ENCODE peak calls at places on chromosomes 13 and 19, in ten cellular contexts. W is OCI-LY7; B is tibial nerve; D is IMR-90; R is GM23338; Q is fibroblast of mammary gland; F is effector memory CD4-positive, alpha-beta T cell; M is endothelial cell of umbilical vein; E is small intestine; X is stomach. C is an unnamed sample.

GRCh38 chr13:107329991-107330390 is 762.1 kb upstream of the ARGLU1 start:
- DNase-seq in E (no peak), D (peak; percentile 34), W (no peak), B (no peak), X (no peak), F (no peak), R (no peak), Q (no peak), M (no peak), C (no peak)

GRCh38 chr19:51697169-51697776 is 4.1 kb downstream of the SPACA6 start:
- DNase-seq in E (no peak), M (no peak), Q (no peak), X (peak; percentile 22), W (no peak), R (no peak), D (no peak), B (no peak), F (no peak), C (no peak)

GRCh38 chr13:48446454-48446853 is 33.5 kb upstream of the LPAR6 start:
- DNase-seq in B (no peak), W (no peak), E (no peak), M (peak; percentile 91), Q (peak; percentile 83), F (no peak), D (peak; percentile 84), X (no peak), R (no peak), C (no peak)

GRCh38 chr19:10419646-10420443 is 493 bp upstream of the PDE4A start:
- DNase-seq in B (no peak), Q (peak; percentile 74), E (no peak), R (peak; percentile 97), X (no peak), W (peak; percentile 97), M (no peak), F (no peak), D (peak; percentile 61), C (no peak)

GRCh38 chr13:42747399-42747873 is 33.9 kb upstream of the FAM216B start:
- DNase-seq in R (no peak), X (no peak), Q (peak; percentile 99), B (no peak), D (peak; percentile 99), W (no peak), E (no peak), F (no peak), M (peak; percentile 61), C (no peak)

GRCh38 chr13:110648155-110648819 is 32.9 kb downstream of the NAXD start:
- DNase-seq in D (no peak), Q (no peak), F (no peak), R (no peak), M (no peak), E (no peak), W (no peak), X (no peak), B (no peak), C (peak; percentile 11)

GRCh38 chr19:928471-929259 is 2.8 kb downstream of the ARID3A start:
- DNase-seq in E (no peak), B (no peak), R (no peak), D (no peak), W (no peak), F (no peak), M (no peak), Q (no peak), X (no peak), C (no peak)

GRCh38 chr13:54415753-54416366 is 1387.2 kb downstream of the OLFM4 start:
- DNase-seq in Q (no peak), E (no peak), W (no peak), B (no peak), R (no peak), D (no peak), M (no peak), F (no peak), X (no peak), C (no peak)

DNA sequence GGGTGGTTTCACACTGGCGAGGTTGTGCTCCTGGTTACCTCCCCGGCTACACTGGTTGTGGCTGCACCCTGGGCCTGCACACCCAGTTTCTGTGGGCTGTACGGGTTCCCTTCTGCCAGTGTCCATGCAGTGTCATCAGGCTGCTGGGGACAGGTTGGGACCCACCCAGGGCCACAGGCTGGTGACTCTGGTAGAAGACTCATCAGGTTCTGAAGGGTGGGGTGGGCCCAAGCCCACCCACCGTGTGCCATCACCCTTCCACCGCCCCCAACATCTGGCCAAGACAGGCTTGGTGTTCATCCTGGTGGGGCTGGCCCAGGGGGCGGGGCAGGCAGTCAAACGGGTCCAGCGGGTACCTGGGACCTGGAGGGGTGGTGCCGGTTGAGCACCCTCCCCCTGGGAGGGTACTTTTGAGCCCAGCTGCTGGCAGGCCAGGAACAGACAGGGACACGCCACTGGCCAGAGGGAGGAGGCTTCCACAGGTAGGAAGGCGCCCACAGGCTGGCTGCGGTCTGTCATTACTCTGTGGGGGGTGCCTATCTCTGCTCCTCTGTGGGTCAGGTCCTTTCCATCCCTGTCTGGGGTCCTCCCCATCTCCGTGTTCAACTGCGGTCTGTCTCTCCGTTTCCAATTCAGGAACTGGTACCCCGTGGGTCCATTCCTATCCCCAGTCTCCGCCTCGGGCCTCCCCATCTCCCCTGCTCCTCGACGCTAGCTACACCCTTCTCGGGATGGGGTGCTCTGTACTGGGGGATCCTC is at the start of gene RNF225:
- DNase-seq in D (no peak), R (peak; percentile 69), X (no peak), F (no peak), M (no peak), W (no peak), Q (peak; percentile 13), E (no peak), B (no peak), C (peak; percentile 66)
- H3K4me3 ChIP-seq in D (no peak within 1 kb of the TSS), R (peak within 1 kb of the TSS; percentile 68), X (peak within 1 kb of the TSS; percentile 28), F (no peak within 1 kb of the TSS), M (no peak within 1 kb of the TSS), W (no peak within 1 kb of the TSS), Q (no peak within 1 kb of the TSS), E (no peak within 1 kb of the TSS), B (no peak within 1 kb of the TSS), C (no peak within 1 kb of the TSS)

DNA sequence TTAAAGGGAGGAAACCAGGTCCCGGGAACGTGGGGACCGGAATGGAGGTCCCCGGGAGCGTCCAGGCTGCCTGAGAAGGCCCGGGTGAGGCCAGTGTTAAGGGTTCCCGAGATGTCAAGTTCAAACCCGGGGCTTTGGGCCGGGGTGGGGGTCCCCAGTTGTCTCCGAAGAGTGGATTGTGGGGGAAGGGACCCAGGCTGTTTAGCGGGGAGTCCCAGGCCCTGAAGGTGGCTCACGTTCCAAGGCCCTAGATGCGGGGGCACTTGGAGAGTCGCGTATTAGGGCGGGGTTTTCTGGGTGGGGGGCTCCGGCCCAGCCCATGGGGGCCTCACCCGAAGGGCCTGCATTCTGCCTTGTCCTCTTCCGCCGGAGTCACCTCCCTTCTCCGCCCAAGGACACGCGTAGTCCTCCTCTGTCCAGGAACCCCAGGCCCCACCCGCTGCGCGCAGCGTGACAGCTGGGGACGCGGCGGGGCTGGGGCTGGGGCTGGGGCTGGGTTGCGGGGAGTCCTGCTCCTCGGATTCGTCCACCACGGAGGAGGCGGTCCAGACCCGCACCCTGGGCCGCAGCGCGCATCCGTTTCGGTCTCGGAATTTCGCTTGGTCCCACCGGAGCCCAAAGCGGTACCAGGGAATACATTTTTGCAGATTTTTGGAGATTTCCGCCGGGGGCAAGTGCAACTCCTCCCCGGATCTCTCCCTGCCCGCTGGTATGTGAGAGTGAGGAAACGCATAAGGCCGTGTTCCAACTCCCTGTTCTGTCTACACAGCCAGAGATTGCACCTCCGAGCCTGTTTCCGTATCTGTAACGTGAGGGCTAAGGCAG is at the start of gene COX7A1:
- DNase-seq in E (no peak), F (no peak), D (no peak), M (peak; percentile 23), X (no peak), R (peak; percentile 69), W (no peak), Q (peak; percentile 35), B (peak; percentile 57), C (no peak)
- H3K4me3 ChIP-seq in E (peak within 1 kb of the TSS; percentile 19), F (no peak within 1 kb of the TSS), D (peak within 1 kb of the TSS; percentile 1), M (peak within 1 kb of the TSS; percentile 70), X (peak within 1 kb of the TSS; percentile 50), R (peak within 1 kb of the TSS; percentile 77), W (no peak within 1 kb of the TSS), Q (peak within 1 kb of the TSS; percentile 50), B (peak within 1 kb of the TSS; percentile 58), C (peak within 1 kb of the TSS; percentile 22)

GRCh38 chr19:18009412-18010066 is 1.6 kb downstream of the ARRDC2 start:
- DNase-seq in W (no peak), Q (peak; percentile 33), R (no peak), X (no peak), F (no peak), D (peak; percentile 17), E (no peak), B (no peak), M (no peak), C (no peak)

GRCh38 chr19:18006895-18007604 is 920 bp upstream of the ARRDC2 start:
- DNase-seq in E (peak; percentile 75), X (peak; percentile 87), F (peak; percentile 70), D (peak; percentile 62), B (peak; percentile 84), R (peak; percentile 86), Q (peak; percentile 66), W (peak; percentile 82), M (peak; percentile 80), C (peak; percentile 87)

GRCh38 chr19:18007939-18008673 is at the start of gene ARRDC2:
- DNase-seq in E (peak; percentile 90), D (peak; percentile 87), F (peak; percentile 84), B (peak; percentile 92), W (peak; percentile 96), M (peak; percentile 92), Q (peak; percentile 88), R (peak; percentile 95), X (peak; percentile 90), C (peak; percentile 93)

GRCh38 chr19:18008814-18009213 is 844 bp downstream of the ARRDC2 start:
- DNase-seq in X (no peak), B (no peak), D (no peak), Q (no peak), F (no peak), W (no peak), R (no peak), E (no peak), M (no peak), C (no peak)

DNA sequence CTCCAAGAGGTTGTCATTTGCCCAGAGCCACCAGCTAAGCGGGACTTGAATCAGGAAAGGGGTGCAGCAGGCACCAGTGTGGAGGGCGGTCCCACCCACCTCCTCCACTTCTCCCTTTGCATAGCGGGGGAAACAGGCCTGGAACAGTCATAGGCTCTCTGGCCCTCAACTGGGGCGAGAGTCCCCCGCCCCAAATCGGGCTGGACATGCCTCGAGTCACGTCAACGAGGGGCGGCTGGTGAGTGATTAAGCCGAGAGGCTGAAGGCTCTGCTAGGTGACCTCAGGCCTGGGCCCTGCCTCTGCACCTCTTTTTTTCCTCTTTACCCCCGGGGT is 398 bp upstream of the ARRDC2 start:
- DNase-seq in R (no peak), X (no peak), Q (peak; percentile 16), M (no peak), D (no peak), W (no peak), F (no peak), E (no peak), B (no peak), C (no peak)
- H3K4me3 ChIP-seq in R (peak overlapping the region; percentile 83), X (peak overlapping the region; percentile 66), Q (peak overlapping the region; percentile 43), M (no peak overlapping the region), D (peak overlapping the region; percentile 41), W (peak overlapping the region; percentile 59), F (peak overlapping the region; percentile 46), E (no peak overlapping the region), B (peak overlapping the region; percentile 50), C (peak overlapping the region; percentile 39)

GRCh38 chr19:45677351-45678230 is 9.6 kb downstream of the GIPR start:
- DNase-seq in R (peak; percentile 100), F (peak; percentile 78), Q (peak; percentile 67), X (peak; percentile 97), D (peak; percentile 62), B (peak; percentile 43), W (peak; percentile 92), E (peak; percentile 95), M (peak; percentile 89), C (peak; percentile 96)

GRCh38 chr19:45681391-45682015 is 10.2 kb downstream of the SNRPD2 start:
- DNase-seq in F (peak; percentile 78), M (peak; percentile 92), E (peak; percentile 90), B (peak; percentile 61), R (peak; percentile 83), W (peak; percentile 82), D (peak; percentile 69), X (peak; percentile 95), Q (peak; percentile 67), C (peak; percentile 92)

GRCh38 chr19:45670670-45671453 is 2.8 kb downstream of the GIPR start:
- DNase-seq in Q (peak; percentile 67), R (peak; percentile 99), X (peak; percentile 94), D (peak; percentile 72), B (no peak), F (peak; percentile 45), E (peak; percentile 91), W (peak; percentile 91), M (peak; percentile 65), C (peak; percentile 97)

GRCh38 chr19:45682117-45682516 is 9.6 kb downstream of the SNRPD2 start:
- DNase-seq in M (no peak), E (no peak), B (no peak), F (no peak), X (no peak), R (no peak), W (no peak), D (no peak), Q (no peak), C (no peak)

DNA sequence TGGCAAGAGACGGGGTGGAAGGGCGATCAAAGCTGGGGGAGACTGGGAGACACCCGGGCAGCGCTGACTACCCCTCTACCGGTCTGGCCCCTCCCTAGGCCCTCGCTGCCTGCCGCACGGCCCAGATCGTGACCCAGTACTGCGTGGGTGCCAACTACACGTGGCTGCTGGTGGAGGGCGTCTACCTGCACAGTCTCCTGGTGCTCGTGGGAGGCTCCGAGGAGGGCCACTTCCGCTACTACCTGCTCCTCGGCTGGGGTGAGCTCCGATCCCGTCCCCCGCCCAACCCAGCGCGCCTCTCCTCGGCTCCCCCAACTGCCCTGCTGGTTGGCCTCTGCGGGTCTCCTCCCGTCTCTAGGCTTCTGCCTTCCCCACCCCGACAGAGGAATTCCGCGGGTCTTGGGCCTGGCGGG is 8.8 kb downstream of the GIPR start:
- DNase-seq in W (peak; percentile 44), D (no peak), E (peak; percentile 24), R (peak; percentile 87), B (no peak), X (peak; percentile 49), M (no peak), F (peak; percentile 41), Q (no peak), C (peak; percentile 37)
- H3K4me3 ChIP-seq in W (peak overlapping the region; percentile 64), D (no peak overlapping the region), E (peak overlapping the region; percentile 25), R (peak overlapping the region; percentile 71), B (no peak overlapping the region), X (peak overlapping the region; percentile 48), M (no peak overlapping the region), F (peak overlapping the region; percentile 52), Q (no peak overlapping the region), C (peak overlapping the region; percentile 47)

C was measured in colonic mucosa.